ENCODE peak calls at places on chromosomes 7 and 10, in six cellular contexts. V is MCF 10A, R is HCT116, W is BE2C, T is progenitor cell of endocrine pancreas, J is spleen. B is an unnamed sample.

GRCh38 chr10:58647770-58648169 is 135.1 kb downstream of the BICC1 start:
- DNase-seq in W (no peak), J (no peak), T (no peak), V (peak), R (no peak), B (no peak)

GRCh38 chr7:34061175-34061574 is 155.8 kb downstream of the BMPER start:
- DNase-seq in V (peak), R (no peak), T (no peak), J (no peak), W (no peak), B (no peak)

GRCh38 chr7:112143567-112143966 is 62.6 kb downstream of the DOCK4 start:
- DNase-seq in V (no peak), T (no peak), R (no peak), W (no peak), J (no peak), B (no peak)

GRCh38 chr10:98041352-98042043 is 11.1 kb upstream of the CRTAC1 start:
- DNase-seq in V (peak), R (peak), J (no peak), W (peak), T (peak), B (peak)

GRCh38 chr7:82053453-82054032 is 283.7 kb upstream of the HGF start:
- DNase-seq in J (no peak), T (no peak), R (no peak), V (no peak), W (no peak), B (no peak)

GRCh38 chr10:79052311-79053080 is 16.3 kb upstream of the ZMIZ1 start:
- DNase-seq in W (peak), J (peak), T (peak), R (no peak), V (no peak), B (no peak)

GRCh38 chr7:97971990-97972943 is 17.7 kb downstream of the OCM2 start:
- DNase-seq in R (peak), V (peak), T (peak), W (peak), J (peak), B (peak)

GRCh38 chr10:123999261-123999660 is 94.1 kb downstream of the CHST15 start:
- DNase-seq in R (no peak), T (no peak), V (no peak), W (no peak), J (peak), B (peak)

GRCh38 chr7:45146531-45147379 is 10.8 kb upstream of the RAMP3 start:
- DNase-seq in T (no peak), W (no peak), V (no peak), R (no peak), J (peak), B (peak)

GRCh38 chr7:10720042-10720441 is 253.6 kb upstream of the PHF14 start:
- DNase-seq in R (peak), W (no peak), T (no peak), J (no peak), V (no peak), B (no peak)

DNA sequence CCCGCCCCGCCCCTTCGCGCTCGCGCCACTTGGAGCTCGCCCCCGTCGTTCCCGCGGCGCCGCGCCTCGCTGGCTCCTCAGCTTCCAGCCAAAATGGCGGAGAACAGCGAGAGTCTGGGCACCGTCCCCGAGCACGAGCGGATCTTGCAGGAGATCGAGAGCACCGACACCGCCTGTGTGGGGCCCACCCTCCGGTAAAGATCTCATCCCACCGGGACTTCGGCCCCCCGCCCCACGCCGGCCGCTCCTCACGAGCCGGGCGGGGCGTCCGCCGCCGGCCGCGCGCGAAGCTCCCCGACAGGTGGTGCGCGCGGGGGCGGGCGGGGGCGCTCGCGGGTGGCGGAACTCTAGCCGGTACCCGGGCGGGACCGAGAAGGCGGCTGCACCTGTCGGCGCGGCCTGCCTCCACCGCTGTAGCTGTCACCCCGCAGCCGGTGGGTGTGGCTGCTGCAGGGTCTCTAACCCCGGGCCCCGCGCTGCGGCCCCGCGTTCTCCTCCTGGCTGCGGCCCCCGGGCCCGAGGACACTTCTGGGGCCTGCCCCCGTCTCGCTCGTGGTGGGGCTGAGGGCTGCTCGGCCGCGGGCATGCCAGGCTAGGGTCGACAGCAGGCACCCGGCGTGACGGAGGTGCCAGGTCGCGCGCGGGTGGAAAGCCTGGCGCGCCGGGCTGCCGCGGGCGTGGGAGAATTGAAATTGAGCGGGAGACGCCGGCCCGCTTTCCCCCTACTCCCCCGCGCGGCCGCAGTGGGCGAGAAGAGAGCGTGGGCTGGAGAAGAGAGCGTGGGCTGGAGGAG is at the start of gene EXOC6:
- DNase-seq in J (peak), W (peak), R (peak), T (peak), V (peak), B (peak)
- TF ChIP-seq CTCF in J (peak), W (no peak), R (no peak), T (peak), V (peak), B (no peak)

GRCh38 chr10:127978481-127978880 is 71.6 kb downstream of the PTPRE start:
- DNase-seq in J (no peak), V (no peak), R (no peak), T (no peak), W (no peak), B (no peak)
- TF ChIP-seq CTCF in J (no peak), V (no peak), R (no peak), T (no peak), W (no peak), B (no peak)

GRCh38 chr7:132116369-132116768 is 459.9 kb downstream of the PLXNA4 start:
- DNase-seq in J (no peak), V (peak), T (no peak), R (no peak), W (no peak), B (no peak)
- TF ChIP-seq CTCF in J (no peak), V (no peak), T (no peak), R (no peak), W (no peak), B (no peak)

DNA sequence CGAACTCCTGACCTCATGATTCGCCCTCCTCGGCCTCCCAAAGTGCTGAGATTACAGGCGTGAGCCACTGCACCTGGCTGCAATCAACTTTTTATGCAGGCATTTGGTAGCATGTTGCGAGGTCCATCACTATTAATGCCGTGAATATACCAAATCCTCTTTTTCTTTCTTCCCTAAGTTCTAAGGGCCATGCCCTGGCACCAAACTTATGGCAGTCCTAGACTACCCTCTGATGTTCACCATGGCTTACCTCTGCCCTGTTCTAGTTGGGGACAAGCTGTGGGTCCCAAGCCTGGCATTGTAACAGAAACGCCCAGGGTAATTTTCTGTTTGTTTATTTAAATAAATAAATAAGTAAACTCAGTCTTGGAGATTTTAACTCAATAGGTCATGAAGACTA is 13.3 kb downstream of the PRSS2 start:
- DNase-seq in R (no peak), J (no peak), T (no peak), V (no peak), W (no peak), B (no peak)
- TF ChIP-seq CTCF in R (no peak), J (no peak), T (no peak), V (no peak), W (no peak), B (no peak)

DNA sequence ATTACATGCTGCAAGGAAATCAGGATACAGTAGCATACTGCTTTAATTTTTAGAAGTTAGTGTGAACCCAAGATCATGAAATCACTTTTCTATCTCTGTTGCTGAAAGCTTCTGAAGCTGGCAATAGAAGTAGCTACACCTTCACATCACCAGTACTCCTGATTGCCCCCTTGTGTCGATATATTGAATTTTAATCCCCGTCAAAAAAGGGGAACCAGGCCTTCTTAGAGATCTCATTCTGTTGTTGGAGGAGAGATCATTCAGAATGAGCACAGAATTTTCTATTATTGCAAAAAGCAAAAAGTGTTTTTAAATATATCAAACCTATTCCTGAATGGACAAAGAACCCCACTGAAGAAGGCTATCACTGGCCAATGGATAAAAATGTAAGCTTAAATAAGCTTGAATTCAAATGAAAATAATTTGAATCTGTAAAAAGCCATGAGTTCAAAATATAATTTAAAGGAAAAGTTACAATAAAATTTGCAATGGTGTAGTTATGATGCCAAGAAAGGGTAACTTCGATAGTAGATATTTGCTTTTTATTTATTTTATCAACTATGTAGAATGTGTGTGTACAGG is 39.7 kb upstream of the TEX47 start:
- DNase-seq in W (peak), R (peak), V (peak), J (no peak), T (no peak), B (peak)
- TF ChIP-seq CTCF in W (peak), R (peak), V (peak), J (peak), T (peak), B (peak)

GRCh38 chr7:126778101-126778500 is 474.6 kb downstream of the GRM8 start:
- DNase-seq in W (no peak), V (no peak), R (no peak), T (no peak), J (no peak), B (no peak)
- TF ChIP-seq CTCF in W (no peak), V (no peak), R (no peak), T (no peak), J (no peak), B (no peak)

DNA sequence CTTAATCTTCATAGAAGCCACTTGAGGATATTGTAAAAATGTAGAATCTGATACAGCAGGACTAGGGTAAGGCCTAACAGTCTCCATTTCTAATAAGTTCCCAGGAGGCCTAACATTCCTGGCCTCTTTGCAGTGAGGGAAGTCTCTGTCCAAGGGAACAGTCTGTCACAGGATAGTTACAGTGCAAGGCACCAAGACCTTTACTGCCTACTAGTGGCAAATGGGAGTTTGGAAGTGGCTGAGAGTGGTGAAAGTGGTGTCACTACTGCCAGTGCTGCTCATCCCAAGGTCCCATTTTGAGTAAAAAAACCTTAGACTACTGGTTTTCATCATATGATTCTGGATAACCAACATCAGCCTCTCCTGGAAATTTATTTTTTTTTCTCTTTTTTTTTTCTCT is 619.5 kb upstream of the SEMA3D start:
- DNase-seq in J (no peak), R (no peak), T (no peak), W (no peak), V (no peak), B (no peak)
- TF ChIP-seq CTCF in J (no peak), R (peak), T (no peak), W (peak), V (no peak), B (peak)

GRCh38 chr10:68145705-68146104 is 36.4 kb downstream of the MYPN start:
- DNase-seq in J (no peak), V (no peak), R (no peak), W (no peak), T (no peak), B (no peak)
- TF ChIP-seq CTCF in J (no peak), V (no peak), R (no peak), W (no peak), T (no peak), B (no peak)

GRCh38 chr7:94012748-94013147 is 8.6 kb upstream of the BET1 start:
- DNase-seq in T (no peak), V (no peak), W (no peak), R (no peak), J (no peak), B (no peak)
- TF ChIP-seq CTCF in T (no peak), V (no peak), W (no peak), R (no peak), J (no peak), B (no peak)

DNA sequence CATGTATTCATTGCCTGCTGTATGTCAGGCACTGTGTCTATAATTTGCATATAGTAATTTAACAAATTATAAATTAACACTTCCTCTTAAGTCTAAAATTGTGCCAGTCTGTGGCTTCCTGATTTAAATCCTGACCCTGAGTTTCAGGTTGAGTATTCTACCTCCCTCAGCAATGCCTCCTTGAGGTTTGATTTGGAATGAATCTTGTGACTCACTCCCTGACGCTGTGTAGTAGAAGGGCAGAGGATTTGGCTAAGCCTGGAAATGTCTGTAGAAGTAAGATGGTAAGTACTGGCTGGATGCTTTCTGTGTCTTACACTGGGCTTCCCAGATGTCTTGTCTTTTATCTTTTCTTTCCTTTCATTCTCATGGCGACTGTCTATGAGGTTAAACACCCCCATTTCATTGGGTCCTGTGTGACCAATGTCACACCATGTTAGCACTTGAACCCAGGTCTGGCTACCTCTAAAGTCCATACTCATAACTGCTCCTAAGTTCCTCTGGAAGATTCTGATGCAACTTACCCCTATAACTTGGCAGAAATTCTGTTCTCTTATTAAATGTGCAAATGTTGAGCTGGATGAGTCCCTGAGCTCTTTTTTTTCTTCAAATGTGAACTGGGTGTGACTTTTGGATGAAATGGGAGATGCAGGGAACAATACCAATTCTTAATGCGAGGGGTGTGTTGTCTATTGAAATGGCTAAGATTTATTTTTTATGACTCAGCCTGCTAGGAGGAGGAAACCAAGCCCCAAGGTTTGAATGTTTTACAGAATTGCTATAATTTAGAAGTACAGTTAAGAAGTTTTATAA is 48.5 kb downstream of the PLCE1 start:
- DNase-seq in W (no peak), R (peak), V (peak), J (no peak), T (no peak), B (no peak)
- TF ChIP-seq CTCF in W (no peak), R (peak), V (peak), J (no peak), T (no peak), B (no peak)

B was measured in WERI-Rb-1.